ENCODE peak calls at places on chromosome 11, in ten cellular contexts. One of them, this sample, is unnamed.

GRCh38 chr11:66727883-66728759 is 895 bp downstream of the SPTBN2 start:
- DNase-seq in activated CD4-positive, CD25-positive, alpha-beta regulatory T cell treated with anti-CD3 and anti-CD28 coated beads, Interleukin-2, amount 50 U/mL, for 16 hours: no peak
- DNase-seq in HTR-8/SVneo: no peak
- DNase-seq in right atrium auricular region: no peak
- DNase-seq in WTC11: peak; percentile 45
- DNase-seq in NCI-H2081: peak; percentile 32
- DNase-seq in stimulated activated CD8-positive, alpha-beta memory T cell treated with anti-CD3 and anti-CD28 coated beads, Interleukin-15, amount 100 ng/mL, for 1 hour: no peak
- DNase-seq in keratinocyte: no peak
- DNase-seq in body of pancreas: peak; percentile 36
- DNase-seq in GM13977: peak; percentile 72
- DNase-seq in this sample: no peak

GRCh38 chr11:36615829-36616228 is 17.8 kb upstream of the RAG2 start:
- DNase-seq in HTR-8/SVneo: no peak
- DNase-seq in activated CD4-positive, CD25-positive, alpha-beta regulatory T cell treated with anti-CD3 and anti-CD28 coated beads, Interleukin-2, amount 50 U/mL, for 16 hours: no peak
- DNase-seq in stimulated activated CD8-positive, alpha-beta memory T cell treated with anti-CD3 and anti-CD28 coated beads, Interleukin-15, amount 100 ng/mL, for 1 hour: no peak
- DNase-seq in NCI-H2081: no peak
- DNase-seq in keratinocyte: no peak
- DNase-seq in GM13977: no peak
- DNase-seq in body of pancreas: no peak
- DNase-seq in right atrium auricular region: no peak
- DNase-seq in WTC11: no peak
- DNase-seq in this sample: no peak

GRCh38 chr11:94928146-94928995 is 45.0 kb downstream of the CWC15 start:
- DNase-seq in right atrium auricular region: no peak
- DNase-seq in keratinocyte: no peak
- DNase-seq in WTC11: no peak
- DNase-seq in HTR-8/SVneo: no peak
- DNase-seq in stimulated activated CD8-positive, alpha-beta memory T cell treated with anti-CD3 and anti-CD28 coated beads, Interleukin-15, amount 100 ng/mL, for 1 hour: no peak
- DNase-seq in GM13977: no peak
- DNase-seq in activated CD4-positive, CD25-positive, alpha-beta regulatory T cell treated with anti-CD3 and anti-CD28 coated beads, Interleukin-2, amount 50 U/mL, for 16 hours: no peak
- DNase-seq in body of pancreas: no peak
- DNase-seq in NCI-H2081: no peak
- DNase-seq in this sample: no peak

GRCh38 chr11:11960687-11961086 is 47.7 kb downstream of the DKK3 start:
- DNase-seq in WTC11: no peak
- DNase-seq in HTR-8/SVneo: no peak
- DNase-seq in NCI-H2081: no peak
- DNase-seq in stimulated activated CD8-positive, alpha-beta memory T cell treated with anti-CD3 and anti-CD28 coated beads, Interleukin-15, amount 100 ng/mL, for 1 hour: no peak
- DNase-seq in GM13977: no peak
- DNase-seq in activated CD4-positive, CD25-positive, alpha-beta regulatory T cell treated with anti-CD3 and anti-CD28 coated beads, Interleukin-2, amount 50 U/mL, for 16 hours: no peak
- DNase-seq in body of pancreas: no peak
- DNase-seq in keratinocyte: no peak
- DNase-seq in right atrium auricular region: no peak
- DNase-seq in this sample: no peak

GRCh38 chr11:125078516-125079140 is 15.5 kb downstream of the SLC37A2 start:
- DNase-seq in body of pancreas: no peak
- DNase-seq in keratinocyte: no peak
- DNase-seq in NCI-H2081: no peak
- DNase-seq in WTC11: no peak
- DNase-seq in stimulated activated CD8-positive, alpha-beta memory T cell treated with anti-CD3 and anti-CD28 coated beads, Interleukin-15, amount 100 ng/mL, for 1 hour: no peak
- DNase-seq in right atrium auricular region: peak; percentile 42
- DNase-seq in activated CD4-positive, CD25-positive, alpha-beta regulatory T cell treated with anti-CD3 and anti-CD28 coated beads, Interleukin-2, amount 50 U/mL, for 16 hours: no peak
- DNase-seq in HTR-8/SVneo: no peak
- DNase-seq in GM13977: no peak
- DNase-seq in this sample: no peak

GRCh38 chr11:81687057-81687456 is 1046.6 kb downstream of the FAM181B start:
- DNase-seq in stimulated activated CD8-positive, alpha-beta memory T cell treated with anti-CD3 and anti-CD28 coated beads, Interleukin-15, amount 100 ng/mL, for 1 hour: no peak
- DNase-seq in GM13977: no peak
- DNase-seq in HTR-8/SVneo: no peak
- DNase-seq in body of pancreas: no peak
- DNase-seq in right atrium auricular region: no peak
- DNase-seq in NCI-H2081: no peak
- DNase-seq in activated CD4-positive, CD25-positive, alpha-beta regulatory T cell treated with anti-CD3 and anti-CD28 coated beads, Interleukin-2, amount 50 U/mL, for 16 hours: no peak
- DNase-seq in WTC11: no peak
- DNase-seq in keratinocyte: no peak
- DNase-seq in this sample: no peak

GRCh38 chr11:4531666-4532065 is 13.3 kb upstream of the OR52M1 start:
- DNase-seq in NCI-H2081: no peak
- DNase-seq in keratinocyte: no peak
- DNase-seq in GM13977: no peak
- DNase-seq in WTC11: peak; percentile 24
- DNase-seq in HTR-8/SVneo: no peak
- DNase-seq in body of pancreas: no peak
- DNase-seq in right atrium auricular region: no peak
- DNase-seq in stimulated activated CD8-positive, alpha-beta memory T cell treated with anti-CD3 and anti-CD28 coated beads, Interleukin-15, amount 100 ng/mL, for 1 hour: no peak
- DNase-seq in activated CD4-positive, CD25-positive, alpha-beta regulatory T cell treated with anti-CD3 and anti-CD28 coated beads, Interleukin-2, amount 50 U/mL, for 16 hours: no peak
- DNase-seq in this sample: no peak

GRCh38 chr11:7899418-7899817 is 31.6 kb downstream of the OR10A6 start:
- DNase-seq in activated CD4-positive, CD25-positive, alpha-beta regulatory T cell treated with anti-CD3 and anti-CD28 coated beads, Interleukin-2, amount 50 U/mL, for 16 hours: no peak
- DNase-seq in right atrium auricular region: no peak
- DNase-seq in HTR-8/SVneo: no peak
- DNase-seq in NCI-H2081: no peak
- DNase-seq in keratinocyte: no peak
- DNase-seq in body of pancreas: no peak
- DNase-seq in GM13977: no peak
- DNase-seq in stimulated activated CD8-positive, alpha-beta memory T cell treated with anti-CD3 and anti-CD28 coated beads, Interleukin-15, amount 100 ng/mL, for 1 hour: no peak
- DNase-seq in WTC11: no peak
- DNase-seq in this sample: no peak

GRCh38 chr11:70796601-70797000 is 398.3 kb downstream of the CTTN start:
- DNase-seq in NCI-H2081: no peak
- DNase-seq in stimulated activated CD8-positive, alpha-beta memory T cell treated with anti-CD3 and anti-CD28 coated beads, Interleukin-15, amount 100 ng/mL, for 1 hour: no peak
- DNase-seq in WTC11: peak; percentile 46
- DNase-seq in right atrium auricular region: no peak
- DNase-seq in GM13977: no peak
- DNase-seq in HTR-8/SVneo: no peak
- DNase-seq in body of pancreas: no peak
- DNase-seq in keratinocyte: no peak
- DNase-seq in activated CD4-positive, CD25-positive, alpha-beta regulatory T cell treated with anti-CD3 and anti-CD28 coated beads, Interleukin-2, amount 50 U/mL, for 16 hours: no peak
- DNase-seq in this sample: no peak

GRCh38 chr11:133901999-133902398 is 54.8 kb downstream of the IGSF9B start:
- DNase-seq in HTR-8/SVneo: no peak
- DNase-seq in GM13977: no peak
- DNase-seq in NCI-H2081: no peak
- DNase-seq in stimulated activated CD8-positive, alpha-beta memory T cell treated with anti-CD3 and anti-CD28 coated beads, Interleukin-15, amount 100 ng/mL, for 1 hour: no peak
- DNase-seq in WTC11: peak; percentile 2
- DNase-seq in body of pancreas: no peak
- DNase-seq in activated CD4-positive, CD25-positive, alpha-beta regulatory T cell treated with anti-CD3 and anti-CD28 coated beads, Interleukin-2, amount 50 U/mL, for 16 hours: no peak
- DNase-seq in right atrium auricular region: no peak
- DNase-seq in keratinocyte: no peak
- DNase-seq in this sample: no peak

GRCh38 chr11:74272276-74272675 is 39.2 kb downstream of the P4HA3 start:
- DNase-seq in NCI-H2081: no peak
- DNase-seq in WTC11: no peak
- DNase-seq in HTR-8/SVneo: no peak
- DNase-seq in GM13977: no peak
- DNase-seq in activated CD4-positive, CD25-positive, alpha-beta regulatory T cell treated with anti-CD3 and anti-CD28 coated beads, Interleukin-2, amount 50 U/mL, for 16 hours: no peak
- DNase-seq in keratinocyte: no peak
- DNase-seq in right atrium auricular region: no peak
- DNase-seq in stimulated activated CD8-positive, alpha-beta memory T cell treated with anti-CD3 and anti-CD28 coated beads, Interleukin-15, amount 100 ng/mL, for 1 hour: no peak
- DNase-seq in body of pancreas: no peak
- DNase-seq in this sample: no peak

GRCh38 chr11:73889019-73889418 is 12.2 kb downstream of the PAAF1 start:
- DNase-seq in body of pancreas: no peak
- DNase-seq in WTC11: no peak
- DNase-seq in NCI-H2081: no peak
- DNase-seq in stimulated activated CD8-positive, alpha-beta memory T cell treated with anti-CD3 and anti-CD28 coated beads, Interleukin-15, amount 100 ng/mL, for 1 hour: no peak
- DNase-seq in keratinocyte: no peak
- DNase-seq in right atrium auricular region: no peak
- DNase-seq in HTR-8/SVneo: no peak
- DNase-seq in GM13977: no peak
- DNase-seq in activated CD4-positive, CD25-positive, alpha-beta regulatory T cell treated with anti-CD3 and anti-CD28 coated beads, Interleukin-2, amount 50 U/mL, for 16 hours: no peak
- DNase-seq in this sample: no peak

GRCh38 chr11:108101090-108101775 is 20.1 kb upstream of the ACAT1 start:
- DNase-seq in GM13977: no peak
- DNase-seq in stimulated activated CD8-positive, alpha-beta memory T cell treated with anti-CD3 and anti-CD28 coated beads, Interleukin-15, amount 100 ng/mL, for 1 hour: no peak
- DNase-seq in activated CD4-positive, CD25-positive, alpha-beta regulatory T cell treated with anti-CD3 and anti-CD28 coated beads, Interleukin-2, amount 50 U/mL, for 16 hours: no peak
- DNase-seq in WTC11: no peak
- DNase-seq in keratinocyte: no peak
- DNase-seq in HTR-8/SVneo: no peak
- DNase-seq in right atrium auricular region: no peak
- DNase-seq in NCI-H2081: no peak
- DNase-seq in body of pancreas: no peak
- DNase-seq in this sample: no peak

GRCh38 chr11:59992420-59992819 is 24.6 kb upstream of the OOSP4B start:
- DNase-seq in HTR-8/SVneo: no peak
- DNase-seq in activated CD4-positive, CD25-positive, alpha-beta regulatory T cell treated with anti-CD3 and anti-CD28 coated beads, Interleukin-2, amount 50 U/mL, for 16 hours: no peak
- DNase-seq in stimulated activated CD8-positive, alpha-beta memory T cell treated with anti-CD3 and anti-CD28 coated beads, Interleukin-15, amount 100 ng/mL, for 1 hour: no peak
- DNase-seq in WTC11: no peak
- DNase-seq in NCI-H2081: no peak
- DNase-seq in body of pancreas: no peak
- DNase-seq in keratinocyte: no peak
- DNase-seq in GM13977: no peak
- DNase-seq in right atrium auricular region: no peak
- DNase-seq in this sample: no peak

GRCh38 chr11:41394562-41395160 is 64.8 kb downstream of the LRRC4C start:
- DNase-seq in WTC11: no peak
- DNase-seq in GM13977: no peak
- DNase-seq in NCI-H2081: no peak
- DNase-seq in stimulated activated CD8-positive, alpha-beta memory T cell treated with anti-CD3 and anti-CD28 coated beads, Interleukin-15, amount 100 ng/mL, for 1 hour: no peak
- DNase-seq in HTR-8/SVneo: no peak
- DNase-seq in activated CD4-positive, CD25-positive, alpha-beta regulatory T cell treated with anti-CD3 and anti-CD28 coated beads, Interleukin-2, amount 50 U/mL, for 16 hours: no peak
- DNase-seq in right atrium auricular region: no peak
- DNase-seq in body of pancreas: no peak
- DNase-seq in keratinocyte: no peak
- DNase-seq in this sample: no peak

GRCh38 chr11:57210731-57211335 is 26.2 kb downstream of the APLNR start:
- DNase-seq in NCI-H2081: no peak
- DNase-seq in stimulated activated CD8-positive, alpha-beta memory T cell treated with anti-CD3 and anti-CD28 coated beads, Interleukin-15, amount 100 ng/mL, for 1 hour: no peak
- DNase-seq in HTR-8/SVneo: no peak
- DNase-seq in keratinocyte: no peak
- DNase-seq in activated CD4-positive, CD25-positive, alpha-beta regulatory T cell treated with anti-CD3 and anti-CD28 coated beads, Interleukin-2, amount 50 U/mL, for 16 hours: no peak
- DNase-seq in GM13977: no peak
- DNase-seq in WTC11: no peak
- DNase-seq in right atrium auricular region: no peak
- DNase-seq in body of pancreas: no peak
- DNase-seq in this sample: no peak

GRCh38 chr11:126115253-126115540 is 52.5 kb upstream of the CDON start:
- DNase-seq in right atrium auricular region: no peak
- DNase-seq in body of pancreas: peak; percentile 73
- DNase-seq in GM13977: no peak
- DNase-seq in HTR-8/SVneo: no peak
- DNase-seq in NCI-H2081: peak; percentile 94
- DNase-seq in keratinocyte: no peak
- DNase-seq in WTC11: no peak
- DNase-seq in activated CD4-positive, CD25-positive, alpha-beta regulatory T cell treated with anti-CD3 and anti-CD28 coated beads, Interleukin-2, amount 50 U/mL, for 16 hours: no peak
- DNase-seq in stimulated activated CD8-positive, alpha-beta memory T cell treated with anti-CD3 and anti-CD28 coated beads, Interleukin-15, amount 100 ng/mL, for 1 hour: no peak
- DNase-seq in this sample: peak; percentile 94

GRCh38 chr11:2312232-2313042 is 10.6 kb downstream of the TSPAN32 start:
- DNase-seq in right atrium auricular region: no peak
- DNase-seq in body of pancreas: no peak
- DNase-seq in stimulated activated CD8-positive, alpha-beta memory T cell treated with anti-CD3 and anti-CD28 coated beads, Interleukin-15, amount 100 ng/mL, for 1 hour: no peak
- DNase-seq in activated CD4-positive, CD25-positive, alpha-beta regulatory T cell treated with anti-CD3 and anti-CD28 coated beads, Interleukin-2, amount 50 U/mL, for 16 hours: no peak
- DNase-seq in keratinocyte: no peak
- DNase-seq in NCI-H2081: no peak
- DNase-seq in HTR-8/SVneo: peak; percentile 36
- DNase-seq in GM13977: no peak
- DNase-seq in WTC11: no peak
- DNase-seq in this sample: no peak

GRCh38 chr11:27921472-27921871 is 186.5 kb downstream of the KIF18A start:
- DNase-seq in activated CD4-positive, CD25-positive, alpha-beta regulatory T cell treated with anti-CD3 and anti-CD28 coated beads, Interleukin-2, amount 50 U/mL, for 16 hours: no peak
- DNase-seq in HTR-8/SVneo: no peak
- DNase-seq in WTC11: no peak
- DNase-seq in GM13977: no peak
- DNase-seq in right atrium auricular region: no peak
- DNase-seq in body of pancreas: no peak
- DNase-seq in stimulated activated CD8-positive, alpha-beta memory T cell treated with anti-CD3 and anti-CD28 coated beads, Interleukin-15, amount 100 ng/mL, for 1 hour: no peak
- DNase-seq in keratinocyte: no peak
- DNase-seq in NCI-H2081: no peak
- DNase-seq in this sample: no peak

GRCh38 chr11:13215157-13215556 is 62.4 kb upstream of the BMAL1 start:
- DNase-seq in activated CD4-positive, CD25-positive, alpha-beta regulatory T cell treated with anti-CD3 and anti-CD28 coated beads, Interleukin-2, amount 50 U/mL, for 16 hours: no peak
- DNase-seq in keratinocyte: no peak
- DNase-seq in stimulated activated CD8-positive, alpha-beta memory T cell treated with anti-CD3 and anti-CD28 coated beads, Interleukin-15, amount 100 ng/mL, for 1 hour: no peak
- DNase-seq in GM13977: no peak
- DNase-seq in HTR-8/SVneo: peak; percentile 56
- DNase-seq in NCI-H2081: no peak
- DNase-seq in body of pancreas: no peak
- DNase-seq in right atrium auricular region: no peak
- DNase-seq in WTC11: no peak
- DNase-seq in this sample: no peak

GRCh38 chr11:130653838-130654601 is 205.6 kb downstream of the ADAMTS15 start:
- DNase-seq in right atrium auricular region: peak; percentile 84
- DNase-seq in GM13977: no peak
- DNase-seq in keratinocyte: no peak
- DNase-seq in activated CD4-positive, CD25-positive, alpha-beta regulatory T cell treated with anti-CD3 and anti-CD28 coated beads, Interleukin-2, amount 50 U/mL, for 16 hours: no peak
- DNase-seq in HTR-8/SVneo: no peak
- DNase-seq in WTC11: no peak
- DNase-seq in stimulated activated CD8-positive, alpha-beta memory T cell treated with anti-CD3 and anti-CD28 coated beads, Interleukin-15, amount 100 ng/mL, for 1 hour: no peak
- DNase-seq in body of pancreas: peak; percentile 72
- DNase-seq in NCI-H2081: no peak
- DNase-seq in this sample: peak; percentile 32

GRCh38 chr11:12157241-12157661 is 46.9 kb downstream of the MICAL2 start:
- DNase-seq in stimulated activated CD8-positive, alpha-beta memory T cell treated with anti-CD3 and anti-CD28 coated beads, Interleukin-15, amount 100 ng/mL, for 1 hour: no peak
- DNase-seq in activated CD4-positive, CD25-positive, alpha-beta regulatory T cell treated with anti-CD3 and anti-CD28 coated beads, Interleukin-2, amount 50 U/mL, for 16 hours: no peak
- DNase-seq in keratinocyte: no peak
- DNase-seq in right atrium auricular region: no peak
- DNase-seq in WTC11: no peak
- DNase-seq in body of pancreas: no peak
- DNase-seq in GM13977: no peak
- DNase-seq in NCI-H2081: no peak
- DNase-seq in HTR-8/SVneo: no peak
- DNase-seq in this sample: no peak

This sample was measured in NCI-H446 treated with DMSO at 0.1 percent for 48 hours.